ENCODE peak calls at places on chromosomes 7 and 10, in seven cellular contexts. F, L, A, D, W, Z and V are unnamed samples.

GRCh38 chr10:110858297-110858934 is 13.3 kb upstream of the PDCD4 start:
- DNase-seq in F (no peak), L (no peak), A (no peak), D (no peak), W (no peak), Z (no peak), V (no peak)

GRCh38 chr10:7411671-7412481 is 1.0 kb upstream of the SFMBT2 start:
- DNase-seq in F (peak), L (no peak), A (no peak), D (peak), W (no peak), Z (no peak), V (no peak)

GRCh38 chr7:153440781-153441180 is 611.4 kb upstream of the DPP6 start:
- DNase-seq in F (no peak), L (no peak), A (no peak), D (no peak), W (no peak), Z (no peak), V (no peak)

GRCh38 chr10:62043493-62043938 is 142.0 kb downstream of the ARID5B start:
- DNase-seq in F (no peak), L (no peak), A (no peak), D (no peak), W (no peak), Z (no peak), V (no peak)

GRCh38 chr7:141276031-141276430 is 202.2 kb downstream of the TMEM178B start:
- DNase-seq in F (no peak), L (no peak), A (no peak), D (no peak), W (no peak), Z (no peak), V (no peak)

GRCh38 chr7:2524808-2525140 is 5.2 kb downstream of the LFNG start:
- DNase-seq in F (peak), L (no peak), A (no peak), D (no peak), W (no peak), Z (no peak), V (no peak)

GRCh38 chr10:30359373-30360206 is 10.5 kb upstream of the MTPAP start:
- DNase-seq in F (peak), L (peak), A (peak), D (peak), W (peak), Z (peak), V (peak)

GRCh38 chr7:33798671-33799325 is 106.5 kb upstream of the BMPER start:
- DNase-seq in F (no peak), L (no peak), A (no peak), D (no peak), W (no peak), Z (no peak), V (no peak)

GRCh38 chr10:95277201-95277570 is 13.6 kb downstream of the PDLIM1 start:
- DNase-seq in F (no peak), L (no peak), A (no peak), D (no peak), W (no peak), Z (no peak), V (no peak)

GRCh38 chr7:48170506-48170905 is 752 bp upstream of the ABCA13 start:
- DNase-seq in F (no peak), L (no peak), A (no peak), D (no peak), W (no peak), Z (no peak), V (peak)

GRCh38 chr7:30076411-30076810 is 48.2 kb downstream of the PLEKHA8 start:
- DNase-seq in F (no peak), L (no peak), A (no peak), D (no peak), W (no peak), Z (no peak), V (no peak)

GRCh38 chr10:31319602-31320178 is 674 bp downstream of the ZEB1 start:
- DNase-seq in F (peak), L (no peak), A (no peak), D (peak), W (no peak), Z (no peak), V (no peak)

GRCh38 chr7:137445998-137446397 is 102.5 kb upstream of the PTN start:
- DNase-seq in F (no peak), L (no peak), A (no peak), D (no peak), W (no peak), Z (no peak), V (no peak)

GRCh38 chr10:70893227-70894006 is 5.1 kb upstream of the PCBD1 start:
- DNase-seq in F (no peak), L (no peak), A (no peak), D (no peak), W (no peak), Z (no peak), V (no peak)

GRCh38 chr10:126421745-126422144 is 33.5 kb upstream of the ADAM12 start:
- DNase-seq in F (no peak), L (no peak), A (no peak), D (no peak), W (no peak), Z (no peak), V (no peak)

GRCh38 chr10:17123961-17124360 is 5.7 kb downstream of the CUBN start:
- DNase-seq in F (no peak), L (no peak), A (no peak), D (no peak), W (no peak), Z (no peak), V (no peak)

GRCh38 chr10:21292763-21293517 is 232.5 kb downstream of the SKIDA1 start:
- DNase-seq in F (peak), L (peak), A (no peak), D (no peak), W (no peak), Z (peak), V (no peak)

GRCh38 chr10:21860718-21861117 is 142.8 kb downstream of the DNAJC1 start:
- DNase-seq in F (no peak), L (no peak), A (no peak), D (no peak), W (peak), Z (no peak), V (no peak)

GRCh38 chr7:150378115-150378852 is 846 bp upstream of the ZNF775 start:
- DNase-seq in F (peak), L (peak), A (no peak), D (peak), W (no peak), Z (peak), V (peak)

GRCh38 chr7:147279951-147280350 is 1163.3 kb downstream of the CNTNAP2 start:
- DNase-seq in F (no peak), L (no peak), A (peak), D (no peak), W (no peak), Z (no peak), V (no peak)

GRCh38 chr10:31961675-31962074 is 33.0 kb upstream of the ARHGAP12 start:
- DNase-seq in F (no peak), L (peak), A (no peak), D (no peak), W (no peak), Z (no peak), V (peak)

GRCh38 chr10:72254891-72255568 is 18.7 kb upstream of the DDIT4 start:
- DNase-seq in F (peak), L (peak), A (no peak), D (peak), W (no peak), Z (no peak), V (peak)

GRCh38 chr10:72251635-72252034 is 22.1 kb upstream of the DDIT4 start:
- DNase-seq in F (no peak), L (no peak), A (no peak), D (no peak), W (no peak), Z (no peak), V (no peak)

GRCh38 chr10:72248477-72249151 is 25.1 kb upstream of the DDIT4 start:
- DNase-seq in F (peak), L (no peak), A (no peak), D (peak), W (peak), Z (no peak), V (peak)

GRCh38 chr10:72253002-72253401 is 20.7 kb upstream of the DDIT4 start:
- DNase-seq in F (no peak), L (no peak), A (no peak), D (no peak), W (no peak), Z (no peak), V (no peak)

GRCh38 chr10:72250666-72251065 is 23.1 kb upstream of the DDIT4 start:
- DNase-seq in F (no peak), L (no peak), A (no peak), D (no peak), W (no peak), Z (no peak), V (no peak)
- TF ChIP-seq REST in F (no peak), L (no peak), A (no peak), D (no peak), W (no peak), Z (no peak), V (no peak)

GRCh38 chr7:134985894-134986362 is 380 bp upstream of the AGBL3 start:
- DNase-seq in F (no peak), L (no peak), A (no peak), D (no peak), W (no peak), Z (no peak), V (no peak)
- H3K27ac ChIP-seq in F (no peak), L (peak), A (peak), D (peak), W (peak), Z (peak), V (peak)

GRCh38 chr10:106679314-106679713 is 485.2 kb downstream of the SORCS1 start:
- DNase-seq in F (no peak), L (no peak), A (no peak), D (no peak), W (no peak), Z (no peak), V (no peak)

GRCh38 chr10:106680061-106680460 is 484.4 kb downstream of the SORCS1 start:
- DNase-seq in F (no peak), L (no peak), A (no peak), D (no peak), W (no peak), Z (no peak), V (no peak)

GRCh38 chr10:106682175-106682574 is 482.3 kb downstream of the SORCS1 start:
- DNase-seq in F (no peak), L (no peak), A (no peak), D (no peak), W (no peak), Z (no peak), V (no peak)
- TF ChIP-seq CTCF in F (no peak), L (no peak), A (no peak), D (no peak), W (no peak), Z (no peak), V (no peak)

GRCh38 chr10:79149662-79150443 is 81.1 kb downstream of the ZMIZ1 start:
- DNase-seq in F (no peak), L (peak), A (no peak), D (peak), W (no peak), Z (peak), V (peak)
- TF ChIP-seq REST in F (no peak), L (no peak), A (no peak), D (no peak), W (no peak), Z (no peak), V (no peak)

DNA sequence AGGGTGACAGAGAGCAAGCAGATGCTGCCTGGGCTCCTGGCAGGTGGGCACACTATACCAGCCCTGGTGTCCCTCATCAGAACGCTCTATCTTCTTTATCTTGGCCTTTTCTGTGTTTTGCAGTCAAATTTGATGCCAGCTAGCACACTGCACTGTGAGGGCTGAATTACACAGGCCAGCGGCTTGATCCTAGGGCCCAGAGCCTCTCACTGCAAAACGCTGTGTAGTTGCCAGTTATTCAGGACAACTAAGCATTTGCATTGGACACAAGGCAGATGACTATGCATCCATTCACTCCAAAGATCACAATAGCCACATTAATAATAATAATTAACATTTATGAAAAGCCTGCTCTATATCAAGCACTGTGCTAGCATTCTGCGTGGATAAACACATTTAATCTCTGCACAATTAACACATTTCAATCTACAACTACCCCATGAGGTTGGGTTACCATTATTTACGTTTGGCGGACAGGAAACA is 100.3 kb downstream of the PAXIP1 start:
- DNase-seq in F (no peak), L (no peak), A (no peak), D (no peak), W (no peak), Z (no peak), V (no peak)
- H3K27ac ChIP-seq in F (no peak), L (no peak), A (no peak), D (no peak), W (no peak), Z (no peak), V (no peak)

DNA sequence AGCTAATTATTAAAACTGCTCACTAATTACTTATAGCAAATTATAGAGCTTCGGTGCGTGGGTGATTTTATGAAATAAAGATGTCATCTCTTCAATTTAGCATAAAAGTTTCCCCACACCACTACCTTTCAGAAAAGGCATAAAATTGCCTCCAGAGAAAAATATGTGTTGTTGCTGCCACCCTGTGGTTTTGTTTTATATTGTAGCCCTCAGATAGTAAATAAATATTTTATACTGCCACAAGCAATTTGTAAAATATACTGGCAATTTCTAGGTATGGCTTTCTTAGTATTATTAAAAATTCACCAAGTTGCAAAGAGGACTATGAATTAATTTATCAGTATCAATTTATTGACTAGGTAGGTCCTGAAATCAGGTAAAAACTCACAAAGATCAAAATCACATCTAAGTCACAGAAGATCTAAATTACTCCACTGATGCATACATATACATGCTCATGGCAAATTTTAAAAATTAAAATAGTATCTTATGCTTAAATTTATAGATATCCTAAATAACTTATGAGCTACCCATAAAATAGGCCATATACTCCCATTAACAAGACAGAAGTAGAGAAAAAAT is 26.5 kb downstream of the ASNS start:
- DNase-seq in F (peak), L (peak), A (peak), D (peak), W (no peak), Z (peak), V (no peak)
- TF ChIP-seq CTCF in F (peak), L (peak), A (peak), D (peak), W (peak), Z (peak), V (peak)